ENCODE peak calls at places on chromosomes 2 and 18, in seven cellular contexts. One of them, this sample, is unnamed.

GRCh38 chr2:134590679-134591078 is 128.1 kb downstream of the TMEM163 start:
- DNase-seq in Caco-2: no peak
- DNase-seq in choroid plexus epithelial cell: no peak
- DNase-seq in CD4-positive, alpha-beta memory T cell: no peak
- DNase-seq in cardiac muscle cell: no peak
- DNase-seq in heart right ventricle: no peak
- DNase-seq in neuronal stem cell: no peak
- DNase-seq in this sample: no peak

GRCh38 chr2:206343144-206343543 is 68.7 kb downstream of the ZDBF2 start:
- DNase-seq in choroid plexus epithelial cell: no peak
- DNase-seq in Caco-2: no peak
- DNase-seq in CD4-positive, alpha-beta memory T cell: no peak
- DNase-seq in heart right ventricle: no peak
- DNase-seq in cardiac muscle cell: no peak
- DNase-seq in neuronal stem cell: no peak
- DNase-seq in this sample: no peak

GRCh38 chr2:49798570-49798969 is 644.3 kb upstream of the FSHR start:
- DNase-seq in Caco-2: no peak
- DNase-seq in choroid plexus epithelial cell: no peak
- DNase-seq in CD4-positive, alpha-beta memory T cell: no peak
- DNase-seq in heart right ventricle: no peak
- DNase-seq in cardiac muscle cell: no peak
- DNase-seq in neuronal stem cell: no peak
- DNase-seq in this sample: no peak

GRCh38 chr18:23950644-23951043 is 63.9 kb upstream of the TTC39C start:
- DNase-seq in cardiac muscle cell: no peak
- DNase-seq in heart right ventricle: no peak
- DNase-seq in Caco-2: no peak
- DNase-seq in neuronal stem cell: peak
- DNase-seq in CD4-positive, alpha-beta memory T cell: no peak
- DNase-seq in choroid plexus epithelial cell: no peak
- DNase-seq in this sample: no peak

GRCh38 chr2:200077210-200077650 is 121.8 kb downstream of the MAIP1 start:
- DNase-seq in cardiac muscle cell: peak
- DNase-seq in Caco-2: no peak
- DNase-seq in neuronal stem cell: no peak
- DNase-seq in CD4-positive, alpha-beta memory T cell: no peak
- DNase-seq in choroid plexus epithelial cell: peak
- DNase-seq in heart right ventricle: no peak
- DNase-seq in this sample: peak

GRCh38 chr2:47344890-47345583 is 57.9 kb upstream of the MSH2 start:
- DNase-seq in heart right ventricle: peak
- DNase-seq in choroid plexus epithelial cell: no peak
- DNase-seq in CD4-positive, alpha-beta memory T cell: no peak
- DNase-seq in Caco-2: peak
- DNase-seq in neuronal stem cell: peak
- DNase-seq in cardiac muscle cell: peak
- DNase-seq in this sample: peak

GRCh38 chr2:27171351-27171848 is 22.6 kb downstream of the TCF23 start:
- DNase-seq in CD4-positive, alpha-beta memory T cell: no peak
- DNase-seq in heart right ventricle: no peak
- DNase-seq in Caco-2: no peak
- DNase-seq in choroid plexus epithelial cell: no peak
- DNase-seq in neuronal stem cell: no peak
- DNase-seq in cardiac muscle cell: no peak
- DNase-seq in this sample: no peak

GRCh38 chr2:23605236-23605635 is 220.3 kb downstream of the KLHL29 start:
- DNase-seq in Caco-2: no peak
- DNase-seq in cardiac muscle cell: no peak
- DNase-seq in CD4-positive, alpha-beta memory T cell: no peak
- DNase-seq in neuronal stem cell: no peak
- DNase-seq in heart right ventricle: no peak
- DNase-seq in choroid plexus epithelial cell: no peak
- DNase-seq in this sample: no peak

GRCh38 chr18:2981212-2981728 is 31.7 kb downstream of the LPIN2 start:
- DNase-seq in heart right ventricle: no peak
- DNase-seq in CD4-positive, alpha-beta memory T cell: peak
- DNase-seq in Caco-2: no peak
- DNase-seq in neuronal stem cell: no peak
- DNase-seq in choroid plexus epithelial cell: peak
- DNase-seq in cardiac muscle cell: peak
- DNase-seq in this sample: peak

GRCh38 chr2:105431367-105432088 is 32.7 kb upstream of the FHL2 start:
- DNase-seq in Caco-2: no peak
- DNase-seq in choroid plexus epithelial cell: peak
- DNase-seq in CD4-positive, alpha-beta memory T cell: no peak
- DNase-seq in cardiac muscle cell: peak
- DNase-seq in heart right ventricle: peak
- DNase-seq in neuronal stem cell: no peak
- DNase-seq in this sample: peak

GRCh38 chr2:19863303-19864041 is 38.3 kb downstream of the TTC32 start:
- DNase-seq in heart right ventricle: peak
- DNase-seq in choroid plexus epithelial cell: peak
- DNase-seq in Caco-2: peak
- DNase-seq in CD4-positive, alpha-beta memory T cell: peak
- DNase-seq in cardiac muscle cell: peak
- DNase-seq in neuronal stem cell: peak
- DNase-seq in this sample: peak

GRCh38 chr2:240465765-240466578 is 30.5 kb downstream of the GPC1 start:
- DNase-seq in choroid plexus epithelial cell: no peak
- DNase-seq in heart right ventricle: peak
- DNase-seq in Caco-2: no peak
- DNase-seq in cardiac muscle cell: no peak
- DNase-seq in CD4-positive, alpha-beta memory T cell: no peak
- DNase-seq in neuronal stem cell: no peak
- DNase-seq in this sample: no peak

GRCh38 chr2:231709636-231709980 is 1.3 kb downstream of the PTMA start:
- DNase-seq in choroid plexus epithelial cell: peak
- DNase-seq in neuronal stem cell: no peak
- DNase-seq in Caco-2: no peak
- DNase-seq in CD4-positive, alpha-beta memory T cell: peak
- DNase-seq in cardiac muscle cell: peak
- DNase-seq in heart right ventricle: peak
- DNase-seq in this sample: peak

GRCh38 chr2:224309216-224309615 is 92.7 kb downstream of the FAM124B start:
- DNase-seq in choroid plexus epithelial cell: peak
- DNase-seq in cardiac muscle cell: peak
- DNase-seq in heart right ventricle: no peak
- DNase-seq in neuronal stem cell: no peak
- DNase-seq in Caco-2: no peak
- DNase-seq in CD4-positive, alpha-beta memory T cell: no peak
- DNase-seq in this sample: no peak

GRCh38 chr2:136295168-136295567 is 177.2 kb upstream of the CXCR4 start:
- DNase-seq in cardiac muscle cell: no peak
- DNase-seq in heart right ventricle: no peak
- DNase-seq in CD4-positive, alpha-beta memory T cell: no peak
- DNase-seq in Caco-2: no peak
- DNase-seq in choroid plexus epithelial cell: no peak
- DNase-seq in neuronal stem cell: no peak
- DNase-seq in this sample: no peak

GRCh38 chr2:160411167-160411566 is 82.4 kb downstream of the RBMS1 start:
- DNase-seq in cardiac muscle cell: peak
- DNase-seq in heart right ventricle: no peak
- DNase-seq in neuronal stem cell: no peak
- DNase-seq in CD4-positive, alpha-beta memory T cell: peak
- DNase-seq in Caco-2: no peak
- DNase-seq in choroid plexus epithelial cell: no peak
- DNase-seq in this sample: peak

GRCh38 chr18:3397031-3397750 is 52.8 kb upstream of the TGIF1 start:
- DNase-seq in neuronal stem cell: no peak
- DNase-seq in cardiac muscle cell: no peak
- DNase-seq in heart right ventricle: no peak
- DNase-seq in choroid plexus epithelial cell: no peak
- DNase-seq in Caco-2: no peak
- DNase-seq in CD4-positive, alpha-beta memory T cell: no peak
- DNase-seq in this sample: no peak

GRCh38 chr18:59359576-59359952 is 499 bp upstream of the LMAN1 start:
- DNase-seq in CD4-positive, alpha-beta memory T cell: no peak
- DNase-seq in heart right ventricle: no peak
- DNase-seq in neuronal stem cell: no peak
- DNase-seq in choroid plexus epithelial cell: no peak
- DNase-seq in cardiac muscle cell: no peak
- DNase-seq in Caco-2: no peak
- DNase-seq in this sample: peak

GRCh38 chr2:40095003-40095402 is 315.9 kb upstream of the THUMPD2 start:
- DNase-seq in heart right ventricle: no peak
- DNase-seq in neuronal stem cell: no peak
- DNase-seq in CD4-positive, alpha-beta memory T cell: no peak
- DNase-seq in choroid plexus epithelial cell: peak
- DNase-seq in Caco-2: no peak
- DNase-seq in cardiac muscle cell: peak
- DNase-seq in this sample: peak

GRCh38 chr2:237550057-237550415 is 16.3 kb upstream of the PRLH start:
- DNase-seq in Caco-2: no peak
- DNase-seq in choroid plexus epithelial cell: no peak
- DNase-seq in heart right ventricle: no peak
- DNase-seq in CD4-positive, alpha-beta memory T cell: no peak
- DNase-seq in cardiac muscle cell: no peak
- DNase-seq in neuronal stem cell: no peak
- DNase-seq in this sample: no peak

GRCh38 chr2:134142903-134143302 is 111.0 kb upstream of the MGAT5 start:
- DNase-seq in choroid plexus epithelial cell: peak
- DNase-seq in Caco-2: no peak
- DNase-seq in neuronal stem cell: no peak
- DNase-seq in CD4-positive, alpha-beta memory T cell: no peak
- DNase-seq in heart right ventricle: no peak
- DNase-seq in cardiac muscle cell: peak
- DNase-seq in this sample: no peak

GRCh38 chr18:68428026-68428425 is 286.9 kb downstream of the TMX3 start:
- DNase-seq in neuronal stem cell: no peak
- DNase-seq in heart right ventricle: no peak
- DNase-seq in choroid plexus epithelial cell: peak
- DNase-seq in Caco-2: no peak
- DNase-seq in cardiac muscle cell: peak
- DNase-seq in CD4-positive, alpha-beta memory T cell: no peak
- DNase-seq in this sample: peak

GRCh38 chr2:24885221-24886113 is 34.6 kb downstream of the ADCY3 start:
- DNase-seq in neuronal stem cell: no peak
- DNase-seq in cardiac muscle cell: peak
- DNase-seq in Caco-2: no peak
- DNase-seq in choroid plexus epithelial cell: no peak
- DNase-seq in CD4-positive, alpha-beta memory T cell: no peak
- DNase-seq in heart right ventricle: peak
- DNase-seq in this sample: no peak

GRCh38 chr2:230878599-230878965 is 13.8 kb downstream of the ITM2C start:
- DNase-seq in Caco-2: no peak
- DNase-seq in choroid plexus epithelial cell: no peak
- DNase-seq in neuronal stem cell: no peak
- DNase-seq in cardiac muscle cell: no peak
- DNase-seq in heart right ventricle: no peak
- DNase-seq in CD4-positive, alpha-beta memory T cell: no peak
- DNase-seq in this sample: no peak

GRCh38 chr2:161102770-161103450 is 57.3 kb upstream of the TANK start:
- DNase-seq in Caco-2: no peak
- DNase-seq in cardiac muscle cell: peak
- DNase-seq in heart right ventricle: no peak
- DNase-seq in CD4-positive, alpha-beta memory T cell: no peak
- DNase-seq in choroid plexus epithelial cell: peak
- DNase-seq in neuronal stem cell: no peak
- DNase-seq in this sample: peak

GRCh38 chr2:236083934-236084333 is 84.3 kb downstream of the GBX2 start:
- DNase-seq in choroid plexus epithelial cell: no peak
- DNase-seq in heart right ventricle: no peak
- DNase-seq in neuronal stem cell: no peak
- DNase-seq in CD4-positive, alpha-beta memory T cell: no peak
- DNase-seq in Caco-2: no peak
- DNase-seq in cardiac muscle cell: no peak
- DNase-seq in this sample: no peak

GRCh38 chr2:96926236-96926635 is 56.4 kb upstream of the SEMA4C start:
- DNase-seq in choroid plexus epithelial cell: no peak
- DNase-seq in neuronal stem cell: no peak
- DNase-seq in heart right ventricle: no peak
- DNase-seq in Caco-2: no peak
- DNase-seq in cardiac muscle cell: no peak
- DNase-seq in CD4-positive, alpha-beta memory T cell: no peak
- DNase-seq in this sample: no peak

GRCh38 chr2:96928277-96928781 is 58.1 kb downstream of the FAM178B start:
- DNase-seq in CD4-positive, alpha-beta memory T cell: no peak
- DNase-seq in neuronal stem cell: no peak
- DNase-seq in choroid plexus epithelial cell: no peak
- DNase-seq in cardiac muscle cell: no peak
- DNase-seq in heart right ventricle: no peak
- DNase-seq in Caco-2: no peak
- DNase-seq in this sample: peak

GRCh38 chr2:96926791-96927190 is 56.9 kb upstream of the SEMA4C start:
- DNase-seq in Caco-2: no peak
- DNase-seq in CD4-positive, alpha-beta memory T cell: no peak
- DNase-seq in neuronal stem cell: no peak
- DNase-seq in cardiac muscle cell: no peak
- DNase-seq in choroid plexus epithelial cell: no peak
- DNase-seq in heart right ventricle: no peak
- DNase-seq in this sample: no peak

GRCh38 chr2:96929245-96929925 is 57.0 kb downstream of the FAM178B start:
- DNase-seq in CD4-positive, alpha-beta memory T cell: no peak
- DNase-seq in Caco-2: no peak
- DNase-seq in cardiac muscle cell: no peak
- DNase-seq in choroid plexus epithelial cell: no peak
- DNase-seq in heart right ventricle: no peak
- DNase-seq in neuronal stem cell: no peak
- DNase-seq in this sample: no peak

GRCh38 chr2:96927420-96928171 is 57.7 kb upstream of the SEMA4C start:
- DNase-seq in cardiac muscle cell: peak
- DNase-seq in neuronal stem cell: no peak
- DNase-seq in CD4-positive, alpha-beta memory T cell: no peak
- DNase-seq in choroid plexus epithelial cell: no peak
- DNase-seq in Caco-2: no peak
- DNase-seq in heart right ventricle: peak
- DNase-seq in this sample: peak
- H3K4me3 ChIP-seq in cardiac muscle cell: no peak
- H3K4me3 ChIP-seq in neuronal stem cell: no peak
- H3K4me3 ChIP-seq in CD4-positive, alpha-beta memory T cell: no peak
- H3K4me3 ChIP-seq in choroid plexus epithelial cell: no peak
- H3K4me3 ChIP-seq in Caco-2: no peak
- H3K4me3 ChIP-seq in heart right ventricle: peak
- H3K4me3 ChIP-seq in this sample: peak

GRCh38 chr2:228771306-228771705 is 499.8 kb downstream of the PID1 start:
- DNase-seq in Caco-2: no peak
- DNase-seq in heart right ventricle: no peak
- DNase-seq in neuronal stem cell: no peak
- DNase-seq in choroid plexus epithelial cell: no peak
- DNase-seq in CD4-positive, alpha-beta memory T cell: no peak
- DNase-seq in cardiac muscle cell: no peak
- DNase-seq in this sample: peak
- H3K4me3 ChIP-seq in Caco-2: no peak
- H3K4me3 ChIP-seq in heart right ventricle: no peak
- H3K4me3 ChIP-seq in neuronal stem cell: no peak
- H3K4me3 ChIP-seq in choroid plexus epithelial cell: no peak
- H3K4me3 ChIP-seq in CD4-positive, alpha-beta memory T cell: no peak
- H3K4me3 ChIP-seq in cardiac muscle cell: no peak
- H3K4me3 ChIP-seq in this sample: no peak

GRCh38 chr2:171771463-171771862 is 84.2 kb downstream of the DYNC1I2 start:
- DNase-seq in cardiac muscle cell: no peak
- DNase-seq in heart right ventricle: no peak
- DNase-seq in choroid plexus epithelial cell: no peak
- DNase-seq in CD4-positive, alpha-beta memory T cell: no peak
- DNase-seq in neuronal stem cell: no peak
- DNase-seq in Caco-2: no peak
- DNase-seq in this sample: no peak
- H3K4me3 ChIP-seq in cardiac muscle cell: no peak
- H3K4me3 ChIP-seq in heart right ventricle: no peak
- H3K4me3 ChIP-seq in choroid plexus epithelial cell: no peak
- H3K4me3 ChIP-seq in CD4-positive, alpha-beta memory T cell: no peak
- H3K4me3 ChIP-seq in neuronal stem cell: no peak
- H3K4me3 ChIP-seq in Caco-2: no peak
- H3K4me3 ChIP-seq in this sample: no peak

GRCh38 chr2:121722479-121722878 is 14.2 kb downstream of the NIFK start:
- DNase-seq in neuronal stem cell: no peak
- DNase-seq in choroid plexus epithelial cell: peak
- DNase-seq in CD4-positive, alpha-beta memory T cell: no peak
- DNase-seq in cardiac muscle cell: peak
- DNase-seq in Caco-2: no peak
- DNase-seq in heart right ventricle: no peak
- DNase-seq in this sample: peak
- H3K4me3 ChIP-seq in neuronal stem cell: no peak
- H3K4me3 ChIP-seq in choroid plexus epithelial cell: no peak
- H3K4me3 ChIP-seq in CD4-positive, alpha-beta memory T cell: no peak
- H3K4me3 ChIP-seq in cardiac muscle cell: no peak
- H3K4me3 ChIP-seq in Caco-2: no peak
- H3K4me3 ChIP-seq in heart right ventricle: no peak
- H3K4me3 ChIP-seq in this sample: no peak